ENCODE peak calls at places on chromosomes 1 and 21, in nine cellular contexts. One of them, this sample, is unnamed.

GRCh38 chr1:108639899-108640560 is 20.9 kb downstream of the HENMT1 start:
- DNase-seq in heart left ventricle: no peak
- DNase-seq in IMR-90: no peak
- DNase-seq in endothelial cell of umbilical vein: no peak
- DNase-seq in stomach: no peak
- DNase-seq in transverse colon: no peak
- DNase-seq in ovary: no peak
- DNase-seq in adrenal gland: no peak
- DNase-seq in uterus: no peak
- DNase-seq in this sample: no peak

GRCh38 chr1:56915960-56916359 is 49.9 kb downstream of the C8B start:
- DNase-seq in endothelial cell of umbilical vein: no peak
- DNase-seq in ovary: no peak
- DNase-seq in heart left ventricle: peak; percentile 41
- DNase-seq in stomach: peak; percentile 66
- DNase-seq in uterus: no peak
- DNase-seq in transverse colon: no peak
- DNase-seq in adrenal gland: no peak
- DNase-seq in IMR-90: no peak
- DNase-seq in this sample: peak; percentile 90

GRCh38 chr21:35508389-35508888 is 459.3 kb upstream of the RUNX1 start:
- DNase-seq in transverse colon: peak; percentile 50
- DNase-seq in adrenal gland: peak; percentile 53
- DNase-seq in endothelial cell of umbilical vein: no peak
- DNase-seq in heart left ventricle: peak; percentile 66
- DNase-seq in IMR-90: peak; percentile 65
- DNase-seq in uterus: peak; percentile 18
- DNase-seq in stomach: peak; percentile 43
- DNase-seq in ovary: peak; percentile 32
- DNase-seq in this sample: peak; percentile 62

GRCh38 chr1:41492341-41492848 is 7.9 kb upstream of the EDN2 start:
- DNase-seq in ovary: no peak
- DNase-seq in heart left ventricle: no peak
- DNase-seq in transverse colon: peak; percentile 60
- DNase-seq in stomach: no peak
- DNase-seq in endothelial cell of umbilical vein: peak; percentile 31
- DNase-seq in IMR-90: no peak
- DNase-seq in uterus: no peak
- DNase-seq in adrenal gland: no peak
- DNase-seq in this sample: no peak

GRCh38 chr1:27122652-27123051 is 32.3 kb downstream of the SLC9A1 start:
- DNase-seq in uterus: no peak
- DNase-seq in transverse colon: peak; percentile 86
- DNase-seq in ovary: peak; percentile 44
- DNase-seq in heart left ventricle: peak; percentile 80
- DNase-seq in adrenal gland: peak; percentile 94
- DNase-seq in endothelial cell of umbilical vein: peak; percentile 83
- DNase-seq in IMR-90: peak; percentile 73
- DNase-seq in stomach: peak; percentile 68
- DNase-seq in this sample: no peak

GRCh38 chr1:167722152-167722869 is 529 bp downstream of the MPZL1 start:
- DNase-seq in adrenal gland: peak; percentile 56
- DNase-seq in transverse colon: peak; percentile 59
- DNase-seq in IMR-90: peak; percentile 19
- DNase-seq in ovary: peak; percentile 48
- DNase-seq in stomach: peak; percentile 60
- DNase-seq in uterus: no peak
- DNase-seq in heart left ventricle: no peak
- DNase-seq in endothelial cell of umbilical vein: peak; percentile 52
- DNase-seq in this sample: peak; percentile 55

GRCh38 chr1:40919475-40920011 is 57.4 kb upstream of the CITED4 start:
- DNase-seq in IMR-90: no peak
- DNase-seq in transverse colon: no peak
- DNase-seq in endothelial cell of umbilical vein: no peak
- DNase-seq in ovary: no peak
- DNase-seq in uterus: no peak
- DNase-seq in adrenal gland: no peak
- DNase-seq in stomach: peak; percentile 92
- DNase-seq in heart left ventricle: no peak
- DNase-seq in this sample: peak; percentile 86

GRCh38 chr1:23726669-23727068 is 16.6 kb upstream of the ELOA start:
- DNase-seq in transverse colon: no peak
- DNase-seq in uterus: no peak
- DNase-seq in IMR-90: no peak
- DNase-seq in ovary: no peak
- DNase-seq in adrenal gland: no peak
- DNase-seq in heart left ventricle: no peak
- DNase-seq in endothelial cell of umbilical vein: no peak
- DNase-seq in stomach: no peak
- DNase-seq in this sample: peak; percentile 52

GRCh38 chr1:89047734-89048133 is 17.3 kb downstream of the GBP1 start:
- DNase-seq in IMR-90: peak; percentile 76
- DNase-seq in transverse colon: no peak
- DNase-seq in endothelial cell of umbilical vein: peak; percentile 25
- DNase-seq in stomach: no peak
- DNase-seq in uterus: no peak
- DNase-seq in heart left ventricle: no peak
- DNase-seq in adrenal gland: no peak
- DNase-seq in ovary: no peak
- DNase-seq in this sample: no peak

GRCh38 chr1:153922838-153923652 is at the start of gene GATAD2B:
- DNase-seq in endothelial cell of umbilical vein: peak; percentile 100
- DNase-seq in adrenal gland: peak; percentile 100
- DNase-seq in heart left ventricle: peak; percentile 100
- DNase-seq in transverse colon: peak; percentile 99
- DNase-seq in IMR-90: peak; percentile 100
- DNase-seq in stomach: peak; percentile 100
- DNase-seq in uterus: peak; percentile 98
- DNase-seq in ovary: peak; percentile 99
- DNase-seq in this sample: peak; percentile 100
- TF ChIP-seq POLR2A in endothelial cell of umbilical vein: peak; percentile 80
- TF ChIP-seq POLR2A in adrenal gland: no peak
- TF ChIP-seq POLR2A in heart left ventricle: no peak
- TF ChIP-seq POLR2A in transverse colon: no peak
- TF ChIP-seq POLR2A in IMR-90: peak; percentile 53
- TF ChIP-seq POLR2A in stomach: no peak
- TF ChIP-seq POLR2A in uterus: peak; percentile 58
- TF ChIP-seq POLR2A in ovary: peak; percentile 49
- TF ChIP-seq POLR2A in this sample: no peak

DNA sequence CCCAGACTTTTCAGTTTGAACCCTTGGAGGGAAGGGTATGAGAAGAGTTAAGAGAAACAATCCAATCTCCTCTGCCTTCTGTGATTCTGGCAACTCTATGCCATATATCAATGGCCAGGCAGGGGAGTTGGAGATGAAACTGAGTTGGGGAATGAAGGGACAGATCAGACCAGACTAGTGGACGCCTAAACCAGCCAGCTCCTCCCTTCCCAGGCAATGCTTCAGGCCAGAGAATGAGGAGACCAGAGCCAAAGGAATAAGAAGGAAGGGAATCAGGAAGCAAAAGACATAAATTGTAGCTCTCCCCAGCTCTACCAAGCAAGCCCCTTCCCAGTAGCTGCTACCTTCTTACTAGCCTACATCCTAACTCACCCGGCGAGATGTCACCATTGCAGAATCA is 22.7 kb downstream of the PLEKHA6 start:
- DNase-seq in endothelial cell of umbilical vein: no peak
- DNase-seq in heart left ventricle: no peak
- DNase-seq in stomach: no peak
- DNase-seq in ovary: no peak
- DNase-seq in IMR-90: no peak
- DNase-seq in transverse colon: no peak
- DNase-seq in uterus: no peak
- DNase-seq in adrenal gland: no peak
- DNase-seq in this sample: no peak
- H3K27ac ChIP-seq in endothelial cell of umbilical vein: no peak overlapping the region
- H3K27ac ChIP-seq in heart left ventricle: no peak overlapping the region
- H3K27ac ChIP-seq in stomach: no peak overlapping the region
- H3K27ac ChIP-seq in ovary: no peak overlapping the region
- H3K27ac ChIP-seq in IMR-90: no peak overlapping the region
- H3K27ac ChIP-seq in transverse colon: peak overlapping the region; percentile 65
- H3K27ac ChIP-seq in uterus: peak overlapping the region; percentile 40
- H3K27ac ChIP-seq in adrenal gland: no peak overlapping the region
- H3K27ac ChIP-seq in this sample: no peak overlapping the region

DNA sequence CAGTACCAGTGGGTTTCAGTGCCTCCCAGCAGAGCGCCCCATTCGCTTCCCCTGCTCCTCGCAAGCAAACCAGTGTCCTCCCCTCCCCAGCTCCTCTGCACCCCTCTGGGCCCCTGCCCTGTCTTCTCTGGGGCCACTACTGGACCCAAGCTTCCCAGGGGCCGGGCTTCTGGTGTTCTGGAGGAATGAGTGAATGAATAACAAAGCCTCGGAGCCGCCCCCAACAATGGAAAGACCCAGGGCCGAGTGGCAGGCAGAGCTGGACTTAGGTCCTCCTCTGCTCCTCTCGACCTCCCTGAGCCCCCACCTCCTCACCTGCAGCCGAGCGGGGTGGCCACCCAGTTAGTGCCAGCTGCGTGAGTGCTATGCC is 37.6 kb downstream of the MATN1 start:
- DNase-seq in IMR-90: no peak
- DNase-seq in ovary: no peak
- DNase-seq in adrenal gland: no peak
- DNase-seq in uterus: peak; percentile 18
- DNase-seq in stomach: no peak
- DNase-seq in endothelial cell of umbilical vein: no peak
- DNase-seq in transverse colon: no peak
- DNase-seq in heart left ventricle: no peak
- DNase-seq in this sample: no peak
- H3K4me3 ChIP-seq in IMR-90: no peak overlapping the region
- H3K4me3 ChIP-seq in ovary: no peak overlapping the region
- H3K4me3 ChIP-seq in adrenal gland: no peak overlapping the region
- H3K4me3 ChIP-seq in uterus: no peak overlapping the region
- H3K4me3 ChIP-seq in stomach: peak overlapping the region; percentile 13
- H3K4me3 ChIP-seq in endothelial cell of umbilical vein: no peak overlapping the region
- H3K4me3 ChIP-seq in transverse colon: no peak overlapping the region
- H3K4me3 ChIP-seq in heart left ventricle: no peak overlapping the region
- H3K4me3 ChIP-seq in this sample: no peak overlapping the region

DNA sequence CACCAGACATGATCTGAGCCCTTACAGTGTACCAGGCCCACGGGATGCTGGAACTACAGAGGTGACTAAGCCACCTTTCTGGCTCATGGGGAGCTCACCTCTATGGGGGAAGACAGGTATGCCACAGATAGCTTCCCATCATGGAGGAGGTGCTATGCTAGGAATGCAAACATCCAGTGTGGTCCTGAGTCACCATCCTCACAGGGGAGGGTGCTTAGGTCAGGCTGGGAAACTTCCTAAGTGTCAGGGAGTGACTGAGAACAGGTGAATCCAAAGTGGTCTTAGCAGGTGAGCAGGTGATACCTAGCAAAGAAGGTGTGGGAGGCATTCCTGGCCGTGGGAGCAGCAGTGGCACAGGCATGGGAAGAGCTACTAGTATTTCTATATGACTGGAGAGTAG is 8.6 kb upstream of the RASSF5 start:
- DNase-seq in endothelial cell of umbilical vein: no peak
- DNase-seq in IMR-90: no peak
- DNase-seq in ovary: no peak
- DNase-seq in stomach: no peak
- DNase-seq in transverse colon: no peak
- DNase-seq in uterus: no peak
- DNase-seq in heart left ventricle: peak; percentile 14
- DNase-seq in adrenal gland: no peak
- DNase-seq in this sample: no peak
- TF ChIP-seq POLR2A in endothelial cell of umbilical vein: no peak
- TF ChIP-seq POLR2A in IMR-90: no peak
- TF ChIP-seq POLR2A in ovary: no peak
- TF ChIP-seq POLR2A in stomach: no peak
- TF ChIP-seq POLR2A in transverse colon: no peak
- TF ChIP-seq POLR2A in uterus: no peak
- TF ChIP-seq POLR2A in heart left ventricle: no peak
- TF ChIP-seq POLR2A in adrenal gland: no peak
- TF ChIP-seq POLR2A in this sample: no peak

This sample was measured in right lobe of liver.